ENCODE peak calls at places on chromosome 13, in ten cellular contexts. B is bronchial epithelial cell, N is glutamatergic neuron, G is NB4, Y is PC-9, J is progenitor cell of endocrine pancreas, X is GM20000, M is heart right ventricle, Q is WTC11, I is mesothelial cell of epicardium. F is an unnamed sample.

GRCh38 chr13:102402292-102402691 is 444 bp upstream of the FGF14 start:
- DNase-seq in B (peak; percentile 27), N (peak; percentile 77), G (no peak), Y (no peak), J (no peak), X (no peak), M (peak; percentile 11), Q (peak; percentile 78), I (no peak), F (peak; percentile 27)

GRCh38 chr13:41456768-41457588 is at the start of gene RGCC:
- DNase-seq in B (peak; percentile 38), N (peak; percentile 77), G (peak; percentile 78), Y (peak; percentile 46), J (peak; percentile 48), X (peak; percentile 91), M (peak; percentile 83), Q (peak; percentile 80), I (peak; percentile 67), F (peak; percentile 91)

GRCh38 chr13:102847272-102848234 is 1.7 kb downstream of the ERCC5 start:
- DNase-seq in B (peak; percentile 44), N (no peak), G (peak; percentile 62), Y (no peak), J (no peak), X (no peak), M (no peak), Q (no peak), I (no peak), F (no peak)

GRCh38 chr13:28636677-28637317 is 22.1 kb upstream of the POMP start:
- DNase-seq in B (peak; percentile 66), N (peak; percentile 53), G (peak; percentile 82), Y (peak; percentile 74), J (peak; percentile 31), X (peak; percentile 42), M (no peak), Q (peak; percentile 68), I (no peak), F (peak; percentile 50)

GRCh38 chr13:111584101-111584500 is 263.7 kb downstream of the TEX29 start:
- DNase-seq in B (no peak), N (no peak), G (no peak), Y (no peak), J (no peak), X (no peak), M (no peak), Q (no peak), I (no peak), F (no peak)

GRCh38 chr13:99374994-99375805 is 68.0 kb upstream of the GPR183 start:
- DNase-seq in B (no peak), N (no peak), G (peak; percentile 62), Y (no peak), J (no peak), X (peak; percentile 51), M (no peak), Q (no peak), I (no peak), F (peak; percentile 57)

GRCh38 chr13:109336730-109337129 is 449.7 kb downstream of the IRS2 start:
- DNase-seq in B (peak; percentile 62), N (no peak), G (no peak), Y (peak; percentile 94), J (no peak), X (no peak), M (no peak), Q (no peak), I (no peak), F (no peak)

GRCh38 chr13:94344126-94344863 is 135.2 kb downstream of the DCT start:
- DNase-seq in B (peak; percentile 8), N (no peak), G (no peak), Y (peak; percentile 88), J (no peak), X (no peak), M (no peak), Q (no peak), I (no peak), F (no peak)

DNA sequence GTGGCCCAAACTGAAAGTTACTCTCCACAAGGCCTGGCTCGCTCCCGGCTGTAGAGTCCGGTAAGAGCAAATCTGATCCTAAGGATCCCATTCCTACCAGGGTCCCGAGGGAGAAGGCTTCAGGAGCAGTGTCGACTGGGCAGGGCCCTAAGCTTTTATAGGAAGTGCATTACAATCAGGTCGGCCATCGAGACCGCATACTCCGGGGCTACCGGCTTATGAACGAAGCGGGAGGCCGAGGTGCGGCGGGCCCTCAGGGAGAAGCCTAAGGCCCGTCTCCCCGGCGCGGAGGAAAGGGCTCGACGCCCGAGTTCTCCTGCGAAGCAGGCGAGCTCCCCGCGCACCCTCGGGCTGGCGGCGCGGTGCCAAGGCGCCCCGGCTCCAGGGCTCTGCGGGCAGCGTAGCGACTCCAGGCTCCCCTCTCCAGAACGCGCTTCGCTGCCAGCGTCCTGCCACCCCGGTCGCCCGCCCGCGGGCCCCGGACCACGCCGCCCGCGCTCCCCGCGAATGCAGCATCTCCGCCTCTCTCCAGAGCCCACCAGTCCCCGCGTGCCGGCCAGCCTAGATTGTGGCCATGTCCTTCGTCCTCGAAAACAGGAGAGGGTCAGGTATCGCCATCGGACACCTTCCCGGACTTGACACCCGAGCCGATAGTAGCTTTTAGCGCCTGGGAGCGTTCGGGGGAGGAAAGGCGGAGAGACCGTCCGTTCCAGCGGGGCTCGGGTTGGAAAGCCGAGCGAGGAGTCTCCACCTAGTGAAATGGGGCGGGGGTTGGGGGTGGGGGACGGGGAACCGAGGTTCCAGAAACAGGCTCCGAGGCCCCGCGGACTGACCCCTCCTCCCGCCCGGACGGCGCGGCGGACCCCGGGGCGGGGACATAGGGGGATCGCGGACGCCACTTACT is 1.3 kb downstream of the EFNB2 start:
- DNase-seq in B (peak; percentile 33), N (peak; percentile 53), G (no peak), Y (peak; percentile 60), J (no peak), X (peak; percentile 38), M (peak; percentile 53), Q (peak; percentile 46), I (peak; percentile 69), F (peak; percentile 17)
- TF ChIP-seq CTCF in B (no peak), N (no peak), G (no peak), Y (no peak), J (no peak), X (no peak), M (no peak), Q (no peak), I (no peak), F (no peak)

GRCh38 chr13:37127706-37128241 is 22.3 kb upstream of the CSNK1A1L start:
- DNase-seq in B (peak; percentile 73), N (no peak), G (no peak), Y (no peak), J (no peak), X (no peak), M (no peak), Q (no peak), I (no peak), F (no peak)

GRCh38 chr13:37134411-37135041 is 29.1 kb upstream of the CSNK1A1L start:
- DNase-seq in B (no peak), N (no peak), G (no peak), Y (no peak), J (no peak), X (no peak), M (no peak), Q (no peak), I (no peak), F (no peak)

GRCh38 chr13:37132211-37132610 is 26.7 kb upstream of the CSNK1A1L start:
- DNase-seq in B (no peak), N (no peak), G (no peak), Y (no peak), J (no peak), X (no peak), M (no peak), Q (no peak), I (no peak), F (no peak)

GRCh38 chr13:37131092-37131491 is 25.6 kb upstream of the CSNK1A1L start:
- DNase-seq in B (no peak), N (no peak), G (no peak), Y (no peak), J (no peak), X (no peak), M (no peak), Q (no peak), I (no peak), F (no peak)

GRCh38 chr13:37129867-37130266 is 24.4 kb upstream of the CSNK1A1L start:
- DNase-seq in B (no peak), N (no peak), G (no peak), Y (no peak), J (no peak), X (no peak), M (no peak), Q (no peak), I (no peak), F (no peak)
- TF ChIP-seq CTCF in B (no peak), N (no peak), G (no peak), Y (no peak), J (no peak), X (no peak), M (no peak), Q (no peak), I (no peak), F (no peak)

GRCh38 chr13:44305216-44305615 is 68.4 kb upstream of the SERP2 start:
- DNase-seq in B (no peak), N (no peak), G (no peak), Y (no peak), J (no peak), X (no peak), M (no peak), Q (no peak), I (no peak), F (no peak)

GRCh38 chr13:44302948-44303575 is 70.6 kb upstream of the SERP2 start:
- DNase-seq in B (no peak), N (no peak), G (no peak), Y (no peak), J (no peak), X (no peak), M (no peak), Q (no peak), I (no peak), F (no peak)

GRCh38 chr13:44302233-44302632 is 71.4 kb upstream of the SERP2 start:
- DNase-seq in B (peak; percentile 89), N (no peak), G (no peak), Y (no peak), J (no peak), X (no peak), M (no peak), Q (no peak), I (no peak), F (no peak)

GRCh38 chr13:44304433-44304725 is 69.2 kb upstream of the SERP2 start:
- DNase-seq in B (no peak), N (no peak), G (no peak), Y (no peak), J (no peak), X (no peak), M (no peak), Q (no peak), I (no peak), F (no peak)

GRCh38 chr13:44303681-44304432 is 69.8 kb upstream of the SERP2 start:
- DNase-seq in B (no peak), N (no peak), G (no peak), Y (no peak), J (no peak), X (no peak), M (peak; percentile 78), Q (no peak), I (no peak), F (no peak)
- TF ChIP-seq CTCF in B (no peak), N (no peak), G (no peak), Y (no peak), J (no peak), X (no peak), M (no peak), Q (no peak), I (no peak), F (no peak)

DNA sequence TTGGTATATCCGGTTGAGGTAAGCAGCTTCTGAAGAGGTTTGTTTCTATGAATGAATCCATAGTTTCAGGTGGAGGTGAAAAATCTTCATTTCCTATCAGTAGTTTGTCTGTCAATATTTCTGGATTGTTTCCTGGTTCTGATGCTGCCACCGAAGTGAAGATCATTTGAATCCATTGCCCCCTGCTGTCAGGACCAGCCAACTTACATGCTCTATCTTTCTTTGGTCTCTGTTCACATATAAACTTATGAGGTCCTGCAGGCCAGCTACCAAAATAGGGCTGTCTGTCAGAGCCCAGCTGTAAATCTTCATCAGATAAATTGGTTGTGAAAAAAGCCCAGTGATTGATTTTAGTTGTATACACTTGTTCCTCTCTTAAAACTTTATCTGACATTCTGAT is 15.2 kb upstream of the N4BP2L1 start:
- DNase-seq in B (peak; percentile 27), N (no peak), G (peak; percentile 63), Y (no peak), J (no peak), X (peak; percentile 55), M (no peak), Q (no peak), I (no peak), F (peak; percentile 64)
- TF ChIP-seq CTCF in B (peak; percentile 40), N (no peak), G (peak; percentile 38), Y (peak; percentile 29), J (peak; percentile 37), X (peak; percentile 12), M (no peak), Q (no peak), I (no peak), F (peak; percentile 30)

F was measured in GM10248.